ENCODE peak calls at places on chromosomes 7 and 10, in seven cellular contexts. R is PC-9; D is IMR-90; K is hepatocyte; U is WERI-Rb-1; G is CD4-positive, CD25-positive, alpha-beta regulatory T cell; T is esophagus squamous epithelium. J is an unnamed sample. For H3K27me3, the result is how much of the 10 kb centered on the place peaks cover.

GRCh38 chr7:127810691-127811660 is 159.0 kb downstream of the SND1 start:
- DNase-seq in R (no peak), D (no peak), K (no peak), U (no peak), G (no peak), T (no peak), J (peak)

GRCh38 chr10:114437456-114438292 is 33.4 kb upstream of the AFAP1L2 start:
- DNase-seq in R (no peak), D (peak), K (peak), U (no peak), G (no peak), T (no peak), J (no peak)

GRCh38 chr10:125209591-125210373 is 49.4 kb upstream of the CTBP2 start:
- DNase-seq in R (no peak), D (peak), K (no peak), U (no peak), G (no peak), T (no peak), J (peak)

GRCh38 chr10:22319559-22320558 is 1.0 kb upstream of the BMI1 start:
- DNase-seq in R (no peak), D (no peak), K (no peak), U (no peak), G (no peak), T (no peak), J (peak)

GRCh38 chr10:97888134-97888533 is 38.5 kb downstream of the GOLGA7B start:
- DNase-seq in R (no peak), D (no peak), K (no peak), U (no peak), G (no peak), T (no peak), J (no peak)

GRCh38 chr7:132578050-132578370 is 1.7 kb upstream of the PLXNA4 start:
- DNase-seq in R (no peak), D (no peak), K (no peak), U (no peak), G (no peak), T (no peak), J (no peak)

GRCh38 chr7:90621130-90621891 is 25.2 kb downstream of the CDK14 start:
- DNase-seq in R (no peak), D (no peak), K (no peak), U (no peak), G (no peak), T (no peak), J (no peak)

GRCh38 chr7:100394077-100394476 is 20.8 kb downstream of the PILRA start:
- DNase-seq in R (no peak), D (no peak), K (no peak), U (peak), G (no peak), T (no peak), J (no peak)

GRCh38 chr7:6416516-6417145 is 31.1 kb downstream of the DAGLB start:
- DNase-seq in R (no peak), D (peak), K (no peak), U (no peak), G (no peak), T (no peak), J (no peak)

GRCh38 chr7:27166475-27167169 is 1.3 kb upstream of the HOXA9 start:
- DNase-seq in R (no peak), D (no peak), K (no peak), U (no peak), G (no peak), T (no peak), J (no peak)

GRCh38 chr10:74079028-74079913 is 71.4 kb downstream of the AP3M1 start:
- DNase-seq in R (no peak), D (peak), K (no peak), U (no peak), G (no peak), T (no peak), J (peak)

GRCh38 chr10:123655763-123656162 is 10.4 kb upstream of the GPR26 start:
- DNase-seq in R (no peak), D (no peak), K (no peak), U (no peak), G (no peak), T (no peak), J (no peak)

GRCh38 chr10:123270221-123270620 is 116.0 kb downstream of the BUB3 start:
- DNase-seq in R (no peak), D (peak), K (no peak), U (no peak), G (no peak), T (no peak), J (no peak)

GRCh38 chr10:43006490-43006889 is 70.4 kb upstream of the RET start:
- DNase-seq in R (no peak), D (no peak), K (no peak), U (no peak), G (no peak), T (no peak), J (no peak)

GRCh38 chr10:127535802-127536515 is 13.2 kb upstream of the NPS start:
- DNase-seq in R (no peak), D (no peak), K (no peak), U (no peak), G (no peak), T (no peak), J (no peak)

GRCh38 chr10:80614576-80615416 is 77.1 kb downstream of the SH2D4B start:
- DNase-seq in R (no peak), D (no peak), K (no peak), U (no peak), G (no peak), T (no peak), J (no peak)

GRCh38 chr7:30285531-30286284 is 1.3 kb downstream of the ZNRF2 start:
- DNase-seq in R (peak), D (peak), K (peak), U (no peak), G (peak), T (no peak), J (peak)

GRCh38 chr7:101817031-101817929 is at the start of gene CUX1:
- DNase-seq in R (no peak), D (no peak), K (peak), U (no peak), G (peak), T (no peak), J (no peak)

GRCh38 chr10:123154092-123154942 is at the start of gene BUB3:
- DNase-seq in R (peak), D (peak), K (peak), U (peak), G (peak), T (peak), J (peak)

GRCh38 chr10:108204528-108205313 is 1040.2 kb upstream of the SORCS1 start:
- DNase-seq in R (no peak), D (no peak), K (peak), U (peak), G (no peak), T (no peak), J (no peak)

GRCh38 chr7:43199333-43199732 is 86.9 kb downstream of the HECW1 start:
- DNase-seq in R (peak), D (peak), K (no peak), U (no peak), G (no peak), T (no peak), J (peak)

GRCh38 chr10:26837139-26837538 is 23.6 kb downstream of the ABI1 start:
- DNase-seq in R (no peak), D (no peak), K (no peak), U (no peak), G (no peak), T (no peak), J (no peak)

GRCh38 chr10:121631296-121631695 is 33.1 kb upstream of the FGFR2 start:
- DNase-seq in R (no peak), D (no peak), K (no peak), U (no peak), G (no peak), T (no peak), J (no peak)

GRCh38 chr7:90708841-90709317 is 112.8 kb downstream of the CDK14 start:
- DNase-seq in R (no peak), D (no peak), K (peak), U (peak), G (no peak), T (no peak), J (peak)

GRCh38 chr10:725786-726185 is 36.3 kb upstream of the DIP2C start:
- DNase-seq in R (no peak), D (no peak), K (no peak), U (no peak), G (no peak), T (no peak), J (no peak)

GRCh38 chr7:134371536-134371935 is 54.8 kb upstream of the SLC35B4 start:
- DNase-seq in R (peak), D (no peak), K (no peak), U (no peak), G (no peak), T (no peak), J (no peak)

GRCh38 chr7:47571355-47572100 is 10.4 kb downstream of the TNS3 start:
- DNase-seq in R (no peak), D (peak), K (peak), U (no peak), G (no peak), T (no peak), J (no peak)

GRCh38 chr10:30495687-30496086 is 61.7 kb downstream of the MAP3K8 start:
- DNase-seq in R (peak), D (peak), K (no peak), U (no peak), G (no peak), T (no peak), J (no peak)

GRCh38 chr10:72730462-72730861 is 38.5 kb downstream of the MCU start:
- DNase-seq in R (no peak), D (peak), K (no peak), U (no peak), G (no peak), T (no peak), J (no peak)

GRCh38 chr7:134016223-134016941 is 110.8 kb upstream of the LRGUK start:
- DNase-seq in R (no peak), D (peak), K (peak), U (peak), G (no peak), T (no peak), J (peak)

GRCh38 chr7:89064831-89065230 is 269.3 kb upstream of the TEX47 start:
- DNase-seq in R (no peak), D (no peak), K (no peak), U (no peak), G (no peak), T (no peak), J (no peak)

GRCh38 chr10:87054373-87055295 is 34.5 kb downstream of the FAM25A start:
- DNase-seq in R (no peak), D (peak), K (peak), U (peak), G (no peak), T (no peak), J (peak)

GRCh38 chr7:14954035-14954434 is 51.5 kb upstream of the DGKB start:
- DNase-seq in R (no peak), D (no peak), K (no peak), U (no peak), G (no peak), T (no peak), J (no peak)

GRCh38 chr7:100369105-100369504 is 4.2 kb upstream of the PILRA start:
- DNase-seq in R (no peak), D (no peak), K (no peak), U (no peak), G (no peak), T (no peak), J (no peak)

GRCh38 chr10:88565072-88565471 is 18.0 kb downstream of the RNLS start:
- DNase-seq in R (no peak), D (peak), K (peak), U (no peak), G (no peak), T (no peak), J (peak)

GRCh38 chr7:111864291-111864976 is 302.1 kb upstream of the IMMP2L start:
- DNase-seq in R (no peak), D (peak), K (no peak), U (no peak), G (no peak), T (no peak), J (no peak)

GRCh38 chr10:58326967-58327381 is 7.8 kb upstream of the UBE2D1 start:
- DNase-seq in R (no peak), D (peak), K (no peak), U (no peak), G (no peak), T (no peak), J (peak)

GRCh38 chr10:71753091-71753959 is 20.0 kb downstream of the VSIR start:
- DNase-seq in R (no peak), D (no peak), K (peak), U (no peak), G (no peak), T (no peak), J (no peak)

GRCh38 chr10:21406595-21407218 is 118.8 kb downstream of the SKIDA1 start:
- DNase-seq in R (no peak), D (peak), K (no peak), U (no peak), G (no peak), T (no peak), J (peak)

GRCh38 chr10:76242956-76243355 is 811.5 kb downstream of the LRMDA start:
- DNase-seq in R (no peak), D (no peak), K (no peak), U (no peak), G (no peak), T (no peak), J (no peak)

GRCh38 chr7:151051108-151051507 is 2.8 kb downstream of the ASIC3 start:
- DNase-seq in R (no peak), D (peak), K (peak), U (no peak), G (peak), T (no peak), J (peak)
- H3K27me3 ChIP-seq in R (under half), D (under half), K (under half), U (under half), G (under half), T (under half), J (under half)

GRCh38 chr10:46554166-46554781 is 2.2 kb downstream of the GPRIN2 start:
- DNase-seq in R (no peak), D (no peak), K (no peak), U (no peak), G (no peak), T (no peak), J (no peak)

GRCh38 chr10:46553238-46554049 is 3.0 kb downstream of the GPRIN2 start:
- DNase-seq in R (peak), D (no peak), K (no peak), U (peak), G (no peak), T (no peak), J (no peak)

GRCh38 chr10:46555713-46556514 is 544 bp downstream of the GPRIN2 start:
- DNase-seq in R (peak), D (no peak), K (peak), U (peak), G (no peak), T (no peak), J (no peak)

GRCh38 chr10:46556515-46557318 is at the start of gene GPRIN2:
- DNase-seq in R (peak), D (no peak), K (peak), U (peak), G (no peak), T (no peak), J (no peak)

GRCh38 chr10:46555366-46555712 is 1.1 kb downstream of the GPRIN2 start:
- DNase-seq in R (no peak), D (no peak), K (no peak), U (no peak), G (no peak), T (no peak), J (no peak)
- H3K27me3 ChIP-seq in R (under half), D (half or more), K (under half), U (under half), G (under half), T (under half), J (under half)

GRCh38 chr10:102241037-102241443 is 272 bp downstream of the PITX3 start:
- DNase-seq in R (no peak), D (no peak), K (no peak), U (no peak), G (no peak), T (no peak), J (no peak)
- H3K27me3 ChIP-seq in R (under half), D (under half), K (under half), U (under half), G (under half), T (under half), J (under half)

GRCh38 chr10:103548006-103548405 is 54.5 kb downstream of the NEURL1 start:
- DNase-seq in R (no peak), D (no peak), K (no peak), U (no peak), G (no peak), T (no peak), J (no peak)

GRCh38 chr10:103550229-103550628 is 56.7 kb downstream of the NEURL1 start:
- DNase-seq in R (no peak), D (no peak), K (no peak), U (no peak), G (no peak), T (no peak), J (no peak)

GRCh38 chr10:103547391-103547946 is 54.0 kb downstream of the NEURL1 start:
- DNase-seq in R (no peak), D (no peak), K (peak), U (peak), G (no peak), T (no peak), J (no peak)

GRCh38 chr10:103548581-103549348 is 55.3 kb downstream of the NEURL1 start:
- DNase-seq in R (no peak), D (no peak), K (peak), U (no peak), G (no peak), T (no peak), J (no peak)

DNA sequence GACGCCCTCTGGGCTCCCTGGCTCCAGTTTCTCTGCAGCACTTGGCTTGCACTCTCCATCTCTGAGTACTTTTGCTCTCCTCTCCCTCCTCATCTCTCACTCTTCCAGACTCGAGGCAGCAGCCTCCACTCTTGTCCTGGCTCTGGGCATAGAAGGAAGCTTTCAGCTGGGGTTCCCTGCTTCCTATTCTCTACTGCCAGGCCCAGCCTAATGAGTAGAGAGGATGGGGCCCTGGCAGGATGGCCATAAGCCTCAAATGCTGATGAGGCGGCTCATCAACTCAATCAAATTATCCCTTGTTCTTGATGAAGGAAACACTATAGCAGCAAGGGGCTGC is 55.8 kb downstream of the NEURL1 start:
- DNase-seq in R (no peak), D (no peak), K (no peak), U (no peak), G (no peak), T (no peak), J (no peak)
- H3K27me3 ChIP-seq in R (under half), D (half or more), K (under half), U (under half), G (under half), T (under half), J (under half)

J was measured in endothelial cell of umbilical vein.